ENCODE peak calls at places on chromosomes 16 and 17, in seven cellular contexts. S, D, H, Y, E, C and N are unnamed samples.

GRCh38 chr17:72287586-72287985 is 166.8 kb downstream of the SOX9 start:
- DNase-seq in E (no peak), S (no peak), H (no peak), D (no peak), Y (no peak), C (peak), N (no peak)

GRCh38 chr17:79087428-79088143 is 13.0 kb downstream of the ENGASE start:
- DNase-seq in C (peak), Y (peak), D (peak), H (peak), S (peak), E (no peak), N (no peak)

GRCh38 chr17:64115871-64116534 is 13.9 kb downstream of the ERN1 start:
- DNase-seq in E (peak), Y (peak), C (peak), S (no peak), D (no peak), H (no peak), N (no peak)

GRCh38 chr17:29549169-29549935 is 17.5 kb downstream of the ABHD15 start:
- DNase-seq in E (no peak), C (no peak), Y (peak), H (no peak), D (peak), S (no peak), N (no peak)

GRCh38 chr16:20763461-20764232 is at the start of gene ACSM3:
- DNase-seq in D (no peak), Y (peak), H (peak), E (peak), S (peak), C (peak), N (peak)

GRCh38 chr17:73030501-73030911 is 62.0 kb downstream of the SLC39A11 start:
- DNase-seq in E (no peak), S (no peak), Y (no peak), D (no peak), C (peak), H (no peak), N (no peak)

GRCh38 chr17:50768348-50768761 is 1.0 kb upstream of the ANKRD40CL start:
- DNase-seq in H (no peak), D (no peak), Y (no peak), S (no peak), C (peak), E (no peak), N (no peak)

GRCh38 chr17:1561420-1562177 is 993 bp downstream of the PITPNA start:
- DNase-seq in S (no peak), H (peak), E (no peak), D (no peak), C (peak), Y (peak), N (no peak)

GRCh38 chr16:9072806-9073341 is 18.6 kb upstream of the HAPSTR1 start:
- DNase-seq in E (peak), C (no peak), Y (peak), S (no peak), D (peak), H (peak), N (no peak)

GRCh38 chr16:53625221-53625620 is 78.4 kb downstream of the RPGRIP1L start:
- DNase-seq in C (no peak), S (no peak), Y (no peak), H (no peak), D (no peak), E (no peak), N (no peak)

GRCh38 chr17:49217651-49218413 is 7.3 kb downstream of the ABI3 start:
- DNase-seq in H (peak), S (no peak), E (no peak), C (no peak), D (no peak), Y (no peak), N (peak)

GRCh38 chr16:5428932-5429331 is 331.3 kb upstream of the EEF2KMT start:
- DNase-seq in S (no peak), D (no peak), Y (no peak), C (no peak), E (no peak), H (no peak), N (no peak)

GRCh38 chr16:1674751-1675664 is 3.1 kb upstream of the JPT2 start:
- DNase-seq in S (no peak), C (no peak), E (no peak), D (no peak), H (no peak), Y (peak), N (no peak)

GRCh38 chr16:2791174-2791573 is 3.8 kb upstream of the PRSS33 start:
- DNase-seq in Y (no peak), S (no peak), D (no peak), H (no peak), C (no peak), E (no peak), N (no peak)

GRCh38 chr17:43591750-43592562 is 45.8 kb upstream of the ETV4 start:
- DNase-seq in D (no peak), E (no peak), H (no peak), S (no peak), C (no peak), Y (peak), N (no peak)

GRCh38 chr17:5832886-5833285 is 237.3 kb upstream of the WSCD1 start:
- DNase-seq in H (no peak), Y (peak), C (no peak), S (no peak), D (no peak), E (no peak), N (no peak)

GRCh38 chr16:19001788-19002187 is 18.1 kb downstream of the TMC7 start:
- DNase-seq in H (no peak), D (no peak), S (no peak), Y (peak), E (peak), C (no peak), N (no peak)

GRCh38 chr16:4533490-4533889 is 5.1 kb downstream of the CDIP1 start:
- DNase-seq in C (no peak), Y (no peak), S (no peak), D (no peak), H (no peak), E (no peak), N (no peak)

GRCh38 chr16:67943256-67943618 is 683 bp downstream of the LCAT start:
- DNase-seq in H (no peak), S (no peak), Y (no peak), D (no peak), C (no peak), E (no peak), N (no peak)

GRCh38 chr16:56749806-56750491 is 20.0 kb downstream of the NUP93 start:
- DNase-seq in E (no peak), H (no peak), Y (no peak), C (no peak), S (no peak), D (no peak), N (no peak)

GRCh38 chr16:81730090-81731051 is 48.7 kb upstream of the PLCG2 start:
- DNase-seq in S (peak), C (peak), Y (peak), H (peak), D (peak), E (no peak), N (peak)

GRCh38 chr17:13253746-13254410 is 236.1 kb upstream of the ELAC2 start:
- DNase-seq in E (no peak), C (no peak), D (no peak), Y (no peak), S (no peak), H (no peak), N (no peak)

GRCh38 chr16:57675752-57676623 is 7.9 kb downstream of the ADGRG3 start:
- DNase-seq in E (no peak), D (no peak), H (no peak), Y (no peak), S (no peak), C (no peak), N (no peak)

GRCh38 chr17:63178530-63178929 is 212.5 kb downstream of the TANC2 start:
- DNase-seq in H (no peak), C (no peak), Y (peak), E (no peak), D (no peak), S (no peak), N (no peak)